ENCODE peak calls at places on chromosomes 12 and 14, in ten cellular contexts. One of them, this sample, is unnamed.

GRCh38 chr14:61780125-61780524 is 17.9 kb downstream of the SNAPC1 start:
- DNase-seq in breast epithelium: no peak
- DNase-seq in fibroblast of pulmonary artery: no peak
- DNase-seq in left ventricle myocardium inferior: no peak
- DNase-seq in endodermal cell: no peak
- DNase-seq in WERI-Rb-1: no peak
- DNase-seq in PC-3: no peak
- DNase-seq in OCI-LY7: no peak
- DNase-seq in PC-9: no peak
- DNase-seq in GM12865: peak
- DNase-seq in this sample: no peak

GRCh38 chr14:91369628-91370445 is 47.8 kb downstream of the CCDC88C start:
- DNase-seq in OCI-LY7: no peak
- DNase-seq in WERI-Rb-1: peak
- DNase-seq in PC-9: no peak
- DNase-seq in left ventricle myocardium inferior: no peak
- DNase-seq in PC-3: peak
- DNase-seq in breast epithelium: peak
- DNase-seq in fibroblast of pulmonary artery: no peak
- DNase-seq in GM12865: peak
- DNase-seq in endodermal cell: no peak
- DNase-seq in this sample: no peak

GRCh38 chr14:31270196-31270772 is 62.7 kb upstream of the HECTD1 start:
- DNase-seq in PC-9: no peak
- DNase-seq in endodermal cell: peak
- DNase-seq in GM12865: peak
- DNase-seq in breast epithelium: no peak
- DNase-seq in PC-3: no peak
- DNase-seq in left ventricle myocardium inferior: no peak
- DNase-seq in OCI-LY7: peak
- DNase-seq in fibroblast of pulmonary artery: no peak
- DNase-seq in WERI-Rb-1: peak
- DNase-seq in this sample: peak

GRCh38 chr14:93960108-93960475 is 16.3 kb downstream of the ASB2 start:
- DNase-seq in PC-3: no peak
- DNase-seq in WERI-Rb-1: no peak
- DNase-seq in PC-9: peak
- DNase-seq in GM12865: no peak
- DNase-seq in endodermal cell: no peak
- DNase-seq in left ventricle myocardium inferior: no peak
- DNase-seq in breast epithelium: no peak
- DNase-seq in OCI-LY7: peak
- DNase-seq in fibroblast of pulmonary artery: no peak
- DNase-seq in this sample: no peak

GRCh38 chr12:41336041-41336552 is 148.0 kb downstream of the PDZRN4 start:
- DNase-seq in PC-3: no peak
- DNase-seq in OCI-LY7: no peak
- DNase-seq in breast epithelium: no peak
- DNase-seq in fibroblast of pulmonary artery: no peak
- DNase-seq in WERI-Rb-1: no peak
- DNase-seq in PC-9: no peak
- DNase-seq in endodermal cell: no peak
- DNase-seq in left ventricle myocardium inferior: no peak
- DNase-seq in GM12865: no peak
- DNase-seq in this sample: no peak

GRCh38 chr12:11719678-11720099 is 70.2 kb downstream of the ETV6 start:
- DNase-seq in PC-9: no peak
- DNase-seq in WERI-Rb-1: no peak
- DNase-seq in fibroblast of pulmonary artery: peak
- DNase-seq in PC-3: peak
- DNase-seq in OCI-LY7: no peak
- DNase-seq in GM12865: no peak
- DNase-seq in endodermal cell: peak
- DNase-seq in breast epithelium: peak
- DNase-seq in left ventricle myocardium inferior: peak
- DNase-seq in this sample: peak

GRCh38 chr12:124525455-124525854 is 42.0 kb downstream of the NCOR2 start:
- DNase-seq in left ventricle myocardium inferior: peak
- DNase-seq in PC-9: no peak
- DNase-seq in GM12865: no peak
- DNase-seq in OCI-LY7: no peak
- DNase-seq in PC-3: no peak
- DNase-seq in endodermal cell: no peak
- DNase-seq in WERI-Rb-1: no peak
- DNase-seq in fibroblast of pulmonary artery: no peak
- DNase-seq in breast epithelium: no peak
- DNase-seq in this sample: no peak

GRCh38 chr12:47975036-47975620 is 11.7 kb downstream of the TMEM106C start:
- DNase-seq in WERI-Rb-1: no peak
- DNase-seq in PC-9: no peak
- DNase-seq in fibroblast of pulmonary artery: no peak
- DNase-seq in OCI-LY7: no peak
- DNase-seq in endodermal cell: no peak
- DNase-seq in breast epithelium: no peak
- DNase-seq in GM12865: no peak
- DNase-seq in PC-3: no peak
- DNase-seq in left ventricle myocardium inferior: no peak
- DNase-seq in this sample: no peak

GRCh38 chr12:6343518-6343917 is 1.6 kb upstream of the TNFRSF1A start:
- DNase-seq in OCI-LY7: no peak
- DNase-seq in breast epithelium: no peak
- DNase-seq in PC-9: no peak
- DNase-seq in WERI-Rb-1: no peak
- DNase-seq in left ventricle myocardium inferior: no peak
- DNase-seq in PC-3: no peak
- DNase-seq in endodermal cell: peak
- DNase-seq in fibroblast of pulmonary artery: no peak
- DNase-seq in GM12865: no peak
- DNase-seq in this sample: no peak

GRCh38 chr14:20608383-20609095 is 17.4 kb upstream of the RNASE12 start:
- DNase-seq in OCI-LY7: no peak
- DNase-seq in endodermal cell: peak
- DNase-seq in PC-9: no peak
- DNase-seq in WERI-Rb-1: no peak
- DNase-seq in PC-3: no peak
- DNase-seq in breast epithelium: no peak
- DNase-seq in left ventricle myocardium inferior: no peak
- DNase-seq in fibroblast of pulmonary artery: no peak
- DNase-seq in GM12865: peak
- DNase-seq in this sample: no peak

GRCh38 chr12:106140223-106140986 is 1.7 kb upstream of the NUAK1 start:
- DNase-seq in fibroblast of pulmonary artery: no peak
- DNase-seq in left ventricle myocardium inferior: no peak
- DNase-seq in OCI-LY7: no peak
- DNase-seq in PC-9: no peak
- DNase-seq in WERI-Rb-1: no peak
- DNase-seq in endodermal cell: peak
- DNase-seq in GM12865: no peak
- DNase-seq in PC-3: no peak
- DNase-seq in breast epithelium: no peak
- DNase-seq in this sample: no peak

GRCh38 chr14:104399432-104400155 is 180.0 kb upstream of the C14orf180 start:
- DNase-seq in breast epithelium: no peak
- DNase-seq in endodermal cell: peak
- DNase-seq in WERI-Rb-1: no peak
- DNase-seq in OCI-LY7: peak
- DNase-seq in fibroblast of pulmonary artery: no peak
- DNase-seq in left ventricle myocardium inferior: no peak
- DNase-seq in GM12865: no peak
- DNase-seq in PC-9: no peak
- DNase-seq in PC-3: no peak
- DNase-seq in this sample: no peak

GRCh38 chr12:59499774-59500173 is 96.1 kb upstream of the SLC16A7 start:
- DNase-seq in OCI-LY7: no peak
- DNase-seq in PC-9: no peak
- DNase-seq in fibroblast of pulmonary artery: no peak
- DNase-seq in left ventricle myocardium inferior: no peak
- DNase-seq in breast epithelium: no peak
- DNase-seq in WERI-Rb-1: no peak
- DNase-seq in PC-3: no peak
- DNase-seq in endodermal cell: no peak
- DNase-seq in GM12865: peak
- DNase-seq in this sample: no peak

GRCh38 chr14:104434214-104435076 is 145.1 kb upstream of the C14orf180 start:
- DNase-seq in fibroblast of pulmonary artery: no peak
- DNase-seq in OCI-LY7: no peak
- DNase-seq in left ventricle myocardium inferior: no peak
- DNase-seq in GM12865: no peak
- DNase-seq in PC-3: no peak
- DNase-seq in endodermal cell: peak
- DNase-seq in PC-9: no peak
- DNase-seq in WERI-Rb-1: no peak
- DNase-seq in breast epithelium: no peak
- DNase-seq in this sample: no peak

GRCh38 chr12:54213084-54213483 is 24.3 kb upstream of the SMUG1 start:
- DNase-seq in fibroblast of pulmonary artery: no peak
- DNase-seq in WERI-Rb-1: no peak
- DNase-seq in breast epithelium: no peak
- DNase-seq in OCI-LY7: no peak
- DNase-seq in PC-3: no peak
- DNase-seq in endodermal cell: peak
- DNase-seq in GM12865: no peak
- DNase-seq in left ventricle myocardium inferior: no peak
- DNase-seq in PC-9: no peak
- DNase-seq in this sample: no peak

GRCh38 chr14:58816416-58817115 is 178.8 kb downstream of the DACT1 start:
- DNase-seq in PC-9: no peak
- DNase-seq in breast epithelium: no peak
- DNase-seq in left ventricle myocardium inferior: no peak
- DNase-seq in WERI-Rb-1: no peak
- DNase-seq in OCI-LY7: no peak
- DNase-seq in PC-3: no peak
- DNase-seq in fibroblast of pulmonary artery: no peak
- DNase-seq in endodermal cell: no peak
- DNase-seq in GM12865: no peak
- DNase-seq in this sample: no peak

GRCh38 chr12:8644345-8645248 is 18.0 kb downstream of the MFAP5 start:
- DNase-seq in left ventricle myocardium inferior: no peak
- DNase-seq in OCI-LY7: peak
- DNase-seq in endodermal cell: peak
- DNase-seq in GM12865: peak
- DNase-seq in fibroblast of pulmonary artery: no peak
- DNase-seq in PC-9: peak
- DNase-seq in PC-3: no peak
- DNase-seq in breast epithelium: no peak
- DNase-seq in WERI-Rb-1: no peak
- DNase-seq in this sample: peak
- H3K4me3 ChIP-seq in left ventricle myocardium inferior: no peak
- H3K4me3 ChIP-seq in OCI-LY7: peak
- H3K4me3 ChIP-seq in endodermal cell: no peak
- H3K4me3 ChIP-seq in GM12865: peak
- H3K4me3 ChIP-seq in fibroblast of pulmonary artery: no peak
- H3K4me3 ChIP-seq in PC-9: no peak
- H3K4me3 ChIP-seq in PC-3: no peak
- H3K4me3 ChIP-seq in breast epithelium: no peak
- H3K4me3 ChIP-seq in WERI-Rb-1: no peak
- H3K4me3 ChIP-seq in this sample: no peak

DNA sequence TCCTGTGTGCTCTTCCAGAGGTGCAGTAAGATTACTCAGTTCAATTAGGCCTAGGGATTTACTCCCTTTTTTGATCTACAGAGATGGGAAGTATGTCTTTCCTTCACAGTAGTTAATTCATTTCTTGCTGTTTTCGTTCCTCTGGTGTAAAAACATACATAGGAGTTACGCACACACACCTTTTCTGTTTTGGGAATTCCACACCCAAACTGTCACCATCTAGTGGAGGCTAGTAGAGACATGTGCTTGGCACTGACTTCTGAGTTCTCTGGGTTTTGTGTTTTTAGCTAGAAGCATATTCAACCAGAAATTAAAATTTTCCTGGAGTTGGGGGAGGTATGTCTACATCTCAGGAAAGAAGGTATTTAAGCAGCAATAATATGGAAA is 1.4 kb downstream of the SUSD6 start:
- DNase-seq in WERI-Rb-1: no peak
- DNase-seq in endodermal cell: no peak
- DNase-seq in PC-9: no peak
- DNase-seq in fibroblast of pulmonary artery: no peak
- DNase-seq in breast epithelium: no peak
- DNase-seq in left ventricle myocardium inferior: no peak
- DNase-seq in GM12865: no peak
- DNase-seq in PC-3: peak
- DNase-seq in OCI-LY7: peak
- DNase-seq in this sample: peak
- TF ChIP-seq CTCF in WERI-Rb-1: no peak
- TF ChIP-seq CTCF in endodermal cell: peak
- TF ChIP-seq CTCF in PC-9: no peak
- TF ChIP-seq CTCF in fibroblast of pulmonary artery: peak
- TF ChIP-seq CTCF in breast epithelium: no peak
- TF ChIP-seq CTCF in left ventricle myocardium inferior: peak
- TF ChIP-seq CTCF in GM12865: no peak
- TF ChIP-seq CTCF in PC-3: peak
- TF ChIP-seq CTCF in OCI-LY7: peak
- TF ChIP-seq CTCF in this sample: peak

DNA sequence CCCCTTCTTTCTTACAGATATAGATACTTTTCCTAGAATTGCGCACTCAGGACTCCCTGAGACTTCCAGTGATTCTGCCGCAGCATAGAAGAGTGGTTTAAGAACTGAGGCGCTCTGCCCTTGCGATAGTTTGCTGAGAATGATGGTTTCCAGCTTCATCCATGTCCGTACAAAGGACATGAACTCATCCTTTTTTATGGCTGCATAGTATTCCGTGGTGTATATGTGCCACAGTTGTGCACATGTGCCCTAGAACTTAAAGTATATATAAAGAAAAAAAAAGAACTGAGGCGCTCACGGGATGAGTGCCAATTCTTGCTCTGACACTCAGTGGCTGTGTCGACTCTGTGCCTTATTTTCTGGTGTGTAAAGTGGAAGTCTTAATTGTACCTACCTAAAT is 1.4 kb upstream of the CPM start:
- DNase-seq in fibroblast of pulmonary artery: no peak
- DNase-seq in endodermal cell: no peak
- DNase-seq in OCI-LY7: no peak
- DNase-seq in GM12865: no peak
- DNase-seq in left ventricle myocardium inferior: no peak
- DNase-seq in WERI-Rb-1: no peak
- DNase-seq in PC-9: no peak
- DNase-seq in breast epithelium: no peak
- DNase-seq in PC-3: no peak
- DNase-seq in this sample: no peak
- H3K4me3 ChIP-seq in fibroblast of pulmonary artery: no peak
- H3K4me3 ChIP-seq in endodermal cell: no peak
- H3K4me3 ChIP-seq in OCI-LY7: no peak
- H3K4me3 ChIP-seq in GM12865: no peak
- H3K4me3 ChIP-seq in left ventricle myocardium inferior: no peak
- H3K4me3 ChIP-seq in WERI-Rb-1: no peak
- H3K4me3 ChIP-seq in PC-9: no peak
- H3K4me3 ChIP-seq in breast epithelium: no peak
- H3K4me3 ChIP-seq in PC-3: no peak
- H3K4me3 ChIP-seq in this sample: no peak

DNA sequence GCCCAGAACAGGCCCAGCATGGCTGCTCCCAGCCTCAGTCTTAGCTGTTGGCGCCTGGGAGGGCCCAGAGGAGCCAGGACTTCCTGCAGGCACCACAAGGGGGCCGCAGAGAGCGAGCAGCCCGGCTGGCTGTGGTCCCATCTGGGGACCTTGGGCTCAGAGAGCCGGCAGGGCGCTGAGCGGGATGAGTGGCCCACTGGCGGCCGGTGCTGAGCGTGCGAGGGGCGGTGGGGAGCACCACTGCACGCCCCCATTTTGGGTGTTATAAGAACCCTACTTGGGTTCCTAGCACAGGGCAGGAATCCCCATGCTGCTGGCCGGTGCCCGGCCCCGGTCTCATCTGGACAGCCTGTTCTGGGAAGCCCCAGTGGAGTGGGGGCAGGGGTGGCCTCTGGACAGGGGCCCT is 25.9 kb upstream of the CRIP2 start:
- DNase-seq in fibroblast of pulmonary artery: peak
- DNase-seq in PC-9: no peak
- DNase-seq in left ventricle myocardium inferior: peak
- DNase-seq in endodermal cell: peak
- DNase-seq in WERI-Rb-1: peak
- DNase-seq in breast epithelium: peak
- DNase-seq in PC-3: peak
- DNase-seq in GM12865: peak
- DNase-seq in OCI-LY7: peak
- DNase-seq in this sample: peak
- TF ChIP-seq CTCF in fibroblast of pulmonary artery: peak
- TF ChIP-seq CTCF in PC-9: peak
- TF ChIP-seq CTCF in left ventricle myocardium inferior: peak
- TF ChIP-seq CTCF in endodermal cell: peak
- TF ChIP-seq CTCF in WERI-Rb-1: peak
- TF ChIP-seq CTCF in breast epithelium: peak
- TF ChIP-seq CTCF in PC-3: peak
- TF ChIP-seq CTCF in GM12865: peak
- TF ChIP-seq CTCF in OCI-LY7: peak
- TF ChIP-seq CTCF in this sample: peak